ENCODE peak calls at places on chromosome 11, in seven cellular contexts. Z, Y, K, E, S, Q and C are unnamed samples.

GRCh38 chr11:39037611-39038010 is 2421.8 kb downstream of the LRRC4C start:
- DNase-seq in K (no peak), S (no peak), Q (no peak), Z (no peak), E (no peak), Y (no peak), C (no peak)

GRCh38 chr11:122853971-122854446 is 15.7 kb downstream of the CRTAM start:
- DNase-seq in Q (no peak), S (peak), K (peak), E (peak), Z (peak), Y (peak), C (peak)

GRCh38 chr11:40401132-40401853 is 1058.2 kb downstream of the LRRC4C start:
- DNase-seq in Y (no peak), E (peak), K (no peak), Q (no peak), S (peak), Z (no peak), C (peak)

GRCh38 chr11:128297111-128297651 is 290.2 kb downstream of the ETS1 start:
- DNase-seq in Z (no peak), Y (no peak), Q (no peak), K (no peak), S (peak), E (peak), C (no peak)

GRCh38 chr11:103803062-103803461 is 233.4 kb upstream of the DDI1 start:
- DNase-seq in E (no peak), Q (no peak), Z (no peak), K (peak), Y (no peak), S (no peak), C (no peak)

GRCh38 chr11:12410006-12410728 is 32.8 kb downstream of the PARVA start:
- DNase-seq in S (peak), K (peak), Q (no peak), E (peak), Y (peak), Z (no peak), C (peak)

GRCh38 chr11:2932850-2933251 is 3.6 kb upstream of the PHLDA2 start:
- DNase-seq in K (no peak), Y (no peak), S (no peak), Z (no peak), E (no peak), Q (no peak), C (no peak)

GRCh38 chr11:101718406-101718805 is 134.6 kb upstream of the TRPC6 start:
- DNase-seq in Y (no peak), Z (peak), E (no peak), S (no peak), K (peak), Q (no peak), C (no peak)

GRCh38 chr11:65558785-65559509 is 788 bp upstream of the LTBP3 start:
- DNase-seq in K (peak), Q (no peak), S (peak), Z (no peak), Y (no peak), E (peak), C (peak)

GRCh38 chr11:2518983-2519340 is 74.2 kb downstream of the KCNQ1 start:
- DNase-seq in Y (no peak), Z (no peak), Q (no peak), S (no peak), E (no peak), K (no peak), C (no peak)

GRCh38 chr11:117220999-117221774 is 10.7 kb downstream of the PCSK7 start:
- DNase-seq in K (peak), E (no peak), Z (no peak), S (no peak), Q (no peak), Y (no peak), C (no peak)

GRCh38 chr11:128965485-128965884 is 22.8 kb upstream of the TP53AIP1 start:
- DNase-seq in K (peak), E (no peak), Q (no peak), S (no peak), Z (no peak), Y (no peak), C (no peak)

GRCh38 chr11:1844221-1845094 is 5.7 kb downstream of the TNNI2 start:
- DNase-seq in Q (no peak), E (no peak), Y (no peak), K (peak), S (no peak), Z (no peak), C (no peak)

GRCh38 chr11:64028398-64029115 is 7.2 kb upstream of the FLRT1 start:
- DNase-seq in E (peak), Q (no peak), Z (no peak), K (peak), S (no peak), Y (no peak), C (no peak)